ENCODE peak calls at places on chromosomes 2 and 18, in six cellular contexts. P, S, B, T, O and N are unnamed samples. For H3K4me1, the result is how much of the 10 kb centered on the place peaks cover.

GRCh38 chr2:25078171-25079049 is 36.5 kb downstream of the EFR3B start:
- DNase-seq in P (no peak), S (peak), B (no peak), T (peak), O (no peak), N (no peak)

GRCh38 chr18:3839481-3840075 is 389.6 kb downstream of the TGIF1 start:
- DNase-seq in P (no peak), S (no peak), B (no peak), T (no peak), O (no peak), N (no peak)

GRCh38 chr2:145874466-145874865 is 1354.5 kb upstream of the ZEB2 start:
- DNase-seq in P (no peak), S (peak), B (no peak), T (no peak), O (no peak), N (no peak)

GRCh38 chr2:46414701-46415100 is 64.7 kb upstream of the TMEM247 start:
- DNase-seq in P (no peak), S (no peak), B (no peak), T (no peak), O (no peak), N (no peak)

GRCh38 chr2:140994856-140995255 is 1136.0 kb downstream of the LRP1B start:
- DNase-seq in P (no peak), S (peak), B (no peak), T (no peak), O (no peak), N (no peak)

GRCh38 chr2:241798631-241799521 is 10.1 kb upstream of the NEU4 start:
- DNase-seq in P (no peak), S (no peak), B (peak), T (no peak), O (peak), N (peak)

GRCh38 chr18:49189772-49190171 is 239.0 kb upstream of the SMAD7 start:
- DNase-seq in P (no peak), S (no peak), B (no peak), T (no peak), O (no peak), N (no peak)

GRCh38 chr2:170922683-170923494 is 6.2 kb upstream of the GORASP2 start:
- DNase-seq in P (no peak), S (no peak), B (no peak), T (no peak), O (no peak), N (no peak)

GRCh38 chr2:227325824-227326195 is 759 bp downstream of the MFF start:
- DNase-seq in P (peak), S (peak), B (no peak), T (no peak), O (no peak), N (no peak)

GRCh38 chr2:196379600-196379999 is 208.2 kb upstream of the STK17B start:
- DNase-seq in P (no peak), S (no peak), B (no peak), T (no peak), O (no peak), N (no peak)

GRCh38 chr2:53403836-53404413 is 363.7 kb upstream of the CHAC2 start:
- DNase-seq in P (no peak), S (peak), B (no peak), T (peak), O (no peak), N (no peak)

GRCh38 chr2:108944601-108945241 is 44.3 kb downstream of the EDAR start:
- DNase-seq in P (no peak), S (no peak), B (peak), T (no peak), O (no peak), N (no peak)

GRCh38 chr2:201260302-201260800 is at the start of gene CASP8:
- DNase-seq in P (peak), S (peak), B (no peak), T (no peak), O (no peak), N (no peak)

GRCh38 chr18:59021500-59021899 is 118.2 kb upstream of the SEC11C start:
- DNase-seq in P (no peak), S (no peak), B (no peak), T (no peak), O (no peak), N (peak)

GRCh38 chr2:235204923-235205322 is 253.1 kb downstream of the SH3BP4 start:
- DNase-seq in P (no peak), S (no peak), B (no peak), T (no peak), O (no peak), N (no peak)

GRCh38 chr2:88211005-88211808 is 41.1 kb downstream of the THNSL2 start:
- DNase-seq in P (no peak), S (no peak), B (no peak), T (no peak), O (no peak), N (no peak)

GRCh38 chr18:79797518-79798345 is at the start of gene KCNG2:
- DNase-seq in P (no peak), S (no peak), B (no peak), T (no peak), O (no peak), N (no peak)
- TF ChIP-seq CTCF in P (no peak), S (no peak), B (no peak), T (no peak), O (no peak), N (no peak)

DNA sequence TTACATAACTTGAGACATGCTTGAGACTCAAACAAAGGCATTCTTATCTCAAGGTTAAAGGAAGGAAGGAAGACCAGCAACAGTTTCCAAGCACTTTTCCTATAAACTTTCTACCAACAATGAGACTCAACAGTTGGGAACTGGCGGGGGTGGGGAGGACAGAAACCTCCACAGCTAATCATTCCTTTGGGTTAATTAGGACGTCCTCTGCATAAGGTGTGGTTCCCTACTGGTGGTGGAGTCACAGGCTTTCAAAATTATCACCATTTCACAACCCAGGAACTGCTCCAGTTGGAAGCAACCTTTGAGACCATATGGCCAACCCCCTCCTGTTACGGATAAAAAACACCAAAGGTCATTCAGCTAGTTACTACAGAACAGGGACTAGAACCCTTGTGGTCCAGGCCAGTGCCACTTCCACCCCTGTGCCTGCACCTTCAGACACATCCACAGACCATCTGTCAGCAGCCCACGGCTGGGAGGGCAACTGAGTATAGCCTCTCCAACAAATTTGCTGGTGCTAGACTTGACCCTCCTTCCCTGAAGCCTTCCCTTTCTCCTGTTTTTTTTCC is 30.1 kb upstream of the ATL2 start:
- DNase-seq in P (peak), S (no peak), B (no peak), T (no peak), O (no peak), N (peak)
- H3K4me1 ChIP-seq in P (under half), S (under half), B (under half), T (under half), O (under half), N (under half)

GRCh38 chr2:172460780-172461201 is 33.4 kb downstream of the ITGA6 start:
- DNase-seq in P (no peak), S (no peak), B (no peak), T (no peak), O (no peak), N (no peak)

GRCh38 chr2:172461591-172462392 is 34.4 kb downstream of the ITGA6 start:
- DNase-seq in P (peak), S (peak), B (no peak), T (no peak), O (peak), N (no peak)

GRCh38 chr2:172464340-172465129 is 37.1 kb downstream of the ITGA6 start:
- DNase-seq in P (no peak), S (peak), B (no peak), T (no peak), O (peak), N (no peak)

GRCh38 chr2:172465417-172466334 is 38.3 kb downstream of the ITGA6 start:
- DNase-seq in P (peak), S (peak), B (no peak), T (peak), O (peak), N (peak)

DNA sequence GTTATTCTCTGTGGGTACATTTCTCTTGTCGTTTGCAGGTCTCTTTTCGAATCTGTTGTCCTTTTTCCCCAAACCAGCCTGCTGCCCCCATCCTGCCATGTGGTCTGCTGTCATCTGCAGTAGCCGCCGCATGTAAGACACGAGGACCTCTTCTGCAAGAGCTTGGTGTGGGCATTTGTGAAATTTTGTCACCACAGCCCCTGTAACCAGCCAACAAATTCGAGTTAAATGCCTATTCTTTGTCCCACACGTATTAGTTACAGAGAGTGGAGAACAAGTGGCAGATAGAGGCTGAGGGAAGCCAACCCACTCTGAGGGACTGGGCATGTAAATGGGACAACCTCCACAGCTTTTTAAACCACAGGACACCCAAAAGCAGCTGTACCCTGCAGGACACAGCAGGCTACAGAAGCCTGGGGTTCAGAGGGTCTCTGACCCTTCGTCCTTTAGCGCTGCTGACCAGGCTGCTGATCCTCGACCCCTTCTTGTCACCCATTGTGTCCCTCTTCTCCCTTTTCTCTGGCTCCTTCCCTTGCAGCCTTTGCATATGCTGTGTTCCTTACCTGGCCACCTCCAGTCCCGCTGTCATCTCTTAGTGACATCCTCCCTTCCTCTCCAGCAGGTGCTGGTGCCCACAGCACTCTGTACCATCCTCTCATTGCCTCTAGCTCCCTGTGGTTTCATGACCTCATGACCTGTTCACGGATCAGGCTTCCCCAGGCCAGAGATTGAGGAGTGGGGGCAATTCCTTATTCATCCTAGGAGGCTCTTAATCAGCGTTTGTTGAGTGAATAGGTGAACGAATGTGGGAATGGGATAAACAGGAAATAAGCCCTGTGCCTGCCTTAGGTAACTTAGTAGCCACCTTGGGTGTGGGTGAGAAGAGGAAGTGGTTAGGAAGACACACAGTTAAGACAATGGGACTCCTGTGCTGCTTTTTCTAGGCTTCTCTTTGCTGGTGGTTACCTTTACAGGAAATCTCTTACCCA is 35.3 kb downstream of the ITGA6 start:
- DNase-seq in P (peak), S (peak), B (no peak), T (no peak), O (no peak), N (no peak)
- TF ChIP-seq CTCF in P (peak), S (peak), B (no peak), T (peak), O (no peak), N (no peak)

GRCh38 chr2:6879011-6879410 is 1.4 kb downstream of the RSAD2 start:
- DNase-seq in P (no peak), S (no peak), B (no peak), T (no peak), O (no peak), N (no peak)

GRCh38 chr2:6876299-6876698 is 1.3 kb upstream of the RSAD2 start:
- DNase-seq in P (no peak), S (no peak), B (no peak), T (no peak), O (no peak), N (no peak)

GRCh38 chr2:6881036-6881435 is 3.5 kb downstream of the RSAD2 start:
- DNase-seq in P (no peak), S (no peak), B (no peak), T (no peak), O (no peak), N (no peak)

GRCh38 chr2:6880200-6880733 is 2.7 kb downstream of the RSAD2 start:
- DNase-seq in P (no peak), S (no peak), B (no peak), T (no peak), O (no peak), N (no peak)

GRCh38 chr2:6877402-6878305 is at the start of gene RSAD2:
- DNase-seq in P (no peak), S (peak), B (no peak), T (no peak), O (peak), N (no peak)
- H3K4me1 ChIP-seq in P (under half), S (under half), B (under half), T (under half), O (under half), N (under half)

GRCh38 chr2:42828487-42829416 is 36.4 kb upstream of the HAAO start:
- DNase-seq in P (peak), S (peak), B (peak), T (no peak), O (peak), N (peak)
- TF ChIP-seq CTCF in P (peak), S (peak), B (peak), T (peak), O (peak), N (peak)

GRCh38 chr2:101355561-101356130 is 31.7 kb downstream of the CREG2 start:
- DNase-seq in P (no peak), S (peak), B (no peak), T (no peak), O (no peak), N (no peak)
- H3K4me1 ChIP-seq in P (under half), S (under half), B (under half), T (under half), O (under half), N (under half)

GRCh38 chr2:238240761-238241711 is 1.2 kb upstream of the HES6 start:
- DNase-seq in P (peak), S (peak), B (no peak), T (no peak), O (peak), N (no peak)
- TF ChIP-seq CTCF in P (peak), S (no peak), B (no peak), T (no peak), O (no peak), N (no peak)

DNA sequence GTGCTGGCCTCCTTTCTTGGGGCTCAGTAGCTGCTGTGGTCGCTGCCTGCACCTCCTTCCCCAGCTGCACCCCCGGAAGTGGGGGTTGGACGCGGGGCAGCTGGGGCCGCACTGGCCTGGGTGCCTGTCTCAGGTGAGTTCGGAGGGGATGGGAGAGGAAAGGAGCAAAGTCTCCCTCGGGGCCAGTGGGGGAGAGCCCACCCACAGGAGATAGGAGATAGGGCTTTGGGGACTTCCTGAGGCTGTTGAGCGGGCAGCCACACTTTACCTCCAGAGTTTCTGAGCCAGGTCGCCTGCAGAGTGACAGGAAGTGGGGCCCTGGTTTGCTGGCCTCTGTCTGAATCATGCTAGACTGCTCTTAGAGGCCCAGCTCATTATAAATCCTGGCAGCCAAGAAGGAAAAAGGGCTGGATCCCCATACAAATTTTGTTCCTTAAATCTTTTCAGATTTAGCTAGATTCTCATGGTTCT is 8.1 kb downstream of the MBP start:
- DNase-seq in P (peak), S (peak), B (no peak), T (no peak), O (no peak), N (no peak)
- H3K4me1 ChIP-seq in P (half or more), S (under half), B (under half), T (half or more), O (under half), N (under half)